ENCODE peak calls at places on chromosomes 1 and 21, in seven cellular contexts. L, I, E, A, M, S and V are unnamed samples.

GRCh38 chr1:33195560-33195959 is 13.7 kb upstream of the TRIM62 start:
- DNase-seq in L (peak; percentile 67), I (no peak), E (no peak), A (no peak), M (no peak), S (peak; percentile 31), V (no peak)

GRCh38 chr1:61299468-61299867 is 217.1 kb downstream of the NFIA start:
- DNase-seq in L (no peak), I (no peak), E (no peak), A (no peak), M (no peak), S (peak; percentile 34), V (no peak)

GRCh38 chr21:41641510-41641815 is 125.4 kb downstream of the RIPK4 start:
- DNase-seq in L (no peak), I (no peak), E (no peak), A (no peak), M (no peak), S (no peak), V (no peak)

GRCh38 chr1:44339731-44340130 is 15.3 kb downstream of the ERI3 start:
- DNase-seq in L (no peak), I (no peak), E (no peak), A (no peak), M (no peak), S (no peak), V (no peak)

GRCh38 chr1:96508226-96508625 is 213.4 kb upstream of the PTBP2 start:
- DNase-seq in L (no peak), I (no peak), E (no peak), A (no peak), M (no peak), S (no peak), V (no peak)

GRCh38 chr1:245292141-245292540 is 137.4 kb downstream of the KIF26B start:
- DNase-seq in L (no peak), I (no peak), E (no peak), A (no peak), M (no peak), S (no peak), V (no peak)

GRCh38 chr1:101235696-101236545 is 898 bp upstream of the S1PR1 start:
- DNase-seq in L (peak; percentile 37), I (peak; percentile 72), E (peak; percentile 24), A (no peak), M (peak; percentile 35), S (peak; percentile 63), V (peak; percentile 65)

GRCh38 chr1:196148367-196148970 is 459.8 kb downstream of the KCNT2 start:
- DNase-seq in L (peak; percentile 57), I (peak; percentile 16), E (no peak), A (no peak), M (no peak), S (peak; percentile 77), V (no peak)

GRCh38 chr21:32359719-32360260 is 33.0 kb downstream of the URB1 start:
- DNase-seq in L (no peak), I (no peak), E (no peak), A (no peak), M (no peak), S (peak; percentile 11), V (no peak)

GRCh38 chr1:60974524-60974923 is 107.8 kb upstream of the NFIA start:
- DNase-seq in L (no peak), I (no peak), E (no peak), A (no peak), M (no peak), S (no peak), V (no peak)

GRCh38 chr1:82317671-82318070 is 516.9 kb downstream of the ADGRL2 start:
- DNase-seq in L (no peak), I (no peak), E (no peak), A (no peak), M (no peak), S (no peak), V (no peak)

GRCh38 chr1:218779341-218779831 is 394.3 kb upstream of the LYPLAL1 start:
- DNase-seq in L (peak; percentile 64), I (no peak), E (no peak), A (no peak), M (no peak), S (no peak), V (no peak)

GRCh38 chr1:62437273-62437945 is 560 bp downstream of the USP1 start:
- DNase-seq in L (no peak), I (peak; percentile 51), E (peak; percentile 69), A (peak; percentile 51), M (no peak), S (peak; percentile 63), V (no peak)

GRCh38 chr1:243739335-243740003 is 110.6 kb downstream of the AKT3 start:
- DNase-seq in L (no peak), I (no peak), E (no peak), A (no peak), M (no peak), S (no peak), V (no peak)

GRCh38 chr1:63454269-63454668 is 68.8 kb downstream of the ITGB3BP start:
- DNase-seq in L (peak; percentile 43), I (no peak), E (no peak), A (no peak), M (no peak), S (peak; percentile 68), V (no peak)

GRCh38 chr1:184212649-184213314 is 161.3 kb downstream of the TSEN15 start:
- DNase-seq in L (peak; percentile 88), I (no peak), E (no peak), A (peak; percentile 65), M (no peak), S (peak; percentile 73), V (no peak)

GRCh38 chr1:21175670-21176581 is 771 bp downstream of the EIF4G3 start:
- DNase-seq in L (no peak), I (peak; percentile 48), E (peak; percentile 50), A (no peak), M (peak; percentile 37), S (peak; percentile 63), V (peak; percentile 65)

GRCh38 chr21:16176570-16176969 is 446.8 kb downstream of the USP25 start:
- DNase-seq in L (no peak), I (no peak), E (no peak), A (no peak), M (no peak), S (peak; percentile 14), V (no peak)

GRCh38 chr1:205229399-205229861 is 1.7 kb downstream of the TMCC2 start:
- DNase-seq in L (peak; percentile 57), I (peak; percentile 79), E (peak; percentile 60), A (peak; percentile 33), M (peak; percentile 57), S (peak; percentile 46), V (no peak)

GRCh38 chr1:36912365-36912840 is 121.9 kb downstream of the GRIK3 start:
- DNase-seq in L (no peak), I (no peak), E (no peak), A (no peak), M (no peak), S (no peak), V (no peak)

GRCh38 chr1:203197625-203198024 is 11.1 kb upstream of the CHI3L1 start:
- DNase-seq in L (peak; percentile 88), I (no peak), E (no peak), A (no peak), M (no peak), S (peak; percentile 76), V (no peak)

GRCh38 chr1:244822878-244823277 is 12.6 kb upstream of the COX20 start:
- DNase-seq in L (no peak), I (no peak), E (no peak), A (no peak), M (no peak), S (no peak), V (no peak)

DNA sequence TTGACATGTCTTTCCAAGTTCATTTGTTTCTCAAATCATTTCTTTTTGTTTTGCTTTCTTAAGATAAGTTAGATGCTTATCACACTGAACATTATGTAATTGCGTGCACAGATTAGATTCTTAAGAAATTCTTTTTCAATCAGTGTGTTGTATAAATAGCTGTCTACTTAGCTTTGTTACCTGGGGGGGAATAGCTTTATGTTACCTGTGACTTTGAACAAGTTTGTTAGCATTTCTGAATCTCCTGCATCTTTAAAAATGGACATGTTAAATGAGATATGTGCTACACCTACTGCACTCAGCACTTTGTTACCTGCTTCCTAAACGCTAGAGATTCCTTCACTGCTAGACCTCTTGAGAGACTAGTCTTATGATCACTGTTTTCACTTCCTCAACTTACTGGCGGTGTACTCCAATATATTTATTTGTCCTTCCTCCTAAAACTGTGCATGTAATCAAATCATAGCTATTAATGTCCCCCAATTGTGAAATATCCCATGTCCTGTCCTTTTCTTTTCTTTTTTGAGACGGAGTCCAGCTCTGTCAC is 3.3 kb downstream of the SOAT1 start:
- DNase-seq in L (no peak), I (no peak), E (no peak), A (no peak), M (no peak), S (no peak), V (no peak)
- H3K4me1 ChIP-seq in L (peaks cover 3% of the 10 kb centered on the region), I (peaks cover 78% of the 10 kb centered on the region), E (peaks cover 4% of the 10 kb centered on the region), A (no peaks in the 10 kb centered on the region), M (peaks cover 61% of the 10 kb centered on the region), S (peaks cover 33% of the 10 kb centered on the region), V (peaks cover 44% of the 10 kb centered on the region)

GRCh38 chr1:235286667-235287066 is 41.3 kb downstream of the ARID4B start:
- DNase-seq in L (peak; percentile 20), I (no peak), E (no peak), A (no peak), M (no peak), S (no peak), V (no peak)
- H3K4me3 ChIP-seq in L (no peak overlapping the region), I (no peak overlapping the region), E (no peak overlapping the region), A (no peak overlapping the region), M (no peak overlapping the region), S (no peak overlapping the region), V (no peak overlapping the region)

DNA sequence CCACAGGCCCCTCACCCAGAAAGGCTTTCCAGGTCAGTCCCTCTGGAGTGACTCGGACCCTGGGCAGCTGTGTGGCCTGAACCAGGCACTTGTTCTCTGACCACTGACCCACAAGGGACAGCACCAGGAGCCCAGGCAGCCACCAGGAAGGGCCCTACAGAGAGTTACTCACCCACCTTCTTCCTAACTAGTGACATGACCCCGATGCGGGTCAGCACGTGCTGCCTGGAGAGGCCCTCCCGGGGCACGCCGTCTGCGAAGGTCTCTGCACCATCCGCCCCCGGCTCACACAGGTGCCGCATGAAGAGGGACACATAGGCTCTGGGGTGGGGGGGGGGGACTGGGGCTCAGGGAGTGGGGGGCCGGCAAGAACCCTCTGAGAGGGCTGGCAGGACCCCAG is 55.8 kb downstream of the CHD5 start:
- DNase-seq in L (no peak), I (no peak), E (no peak), A (no peak), M (no peak), S (no peak), V (peak; percentile 37)
- H3K4me1 ChIP-seq in L (no peaks in the 10 kb centered on the region), I (no peaks in the 10 kb centered on the region), E (no peaks in the 10 kb centered on the region), A (no peaks in the 10 kb centered on the region), M (peaks cover 12% of the 10 kb centered on the region), S (peaks cover 3% of the 10 kb centered on the region), V (peaks cover 8% of the 10 kb centered on the region)

GRCh38 chr1:156076609-156077429 is 5.4 kb downstream of the MEX3A start:
- DNase-seq in L (no peak), I (no peak), E (no peak), A (peak; percentile 38), M (no peak), S (no peak), V (peak; percentile 64)

GRCh38 chr1:156075158-156075557 is 7.1 kb downstream of the MEX3A start:
- DNase-seq in L (no peak), I (no peak), E (no peak), A (no peak), M (no peak), S (no peak), V (no peak)

GRCh38 chr1:156074661-156075060 is 7.6 kb downstream of the MEX3A start:
- DNase-seq in L (no peak), I (no peak), E (no peak), A (no peak), M (no peak), S (no peak), V (no peak)

GRCh38 chr1:156077430-156077760 is 4.9 kb downstream of the MEX3A start:
- DNase-seq in L (no peak), I (no peak), E (no peak), A (no peak), M (no peak), S (no peak), V (no peak)

GRCh38 chr1:156075775-156076204 is 6.5 kb downstream of the MEX3A start:
- DNase-seq in L (no peak), I (no peak), E (no peak), A (no peak), M (no peak), S (no peak), V (no peak)
- H3K4me3 ChIP-seq in L (no peak overlapping the region), I (no peak overlapping the region), E (no peak overlapping the region), A (no peak overlapping the region), M (peak overlapping the region; percentile 45), S (no peak overlapping the region), V (peak overlapping the region; percentile 58)